ENCODE peak calls at places on chromosome 17, in seven cellular contexts. I is suprapubic skin, M is IMR-90, B is HepG2, O is Peyer's patch, P is transverse colon, K is upper lobe of left lung. F is an unnamed sample.

GRCh38 chr17:80696456-80696855 is 151.8 kb downstream of the RPTOR start:
- DNase-seq in I (no peak), M (no peak), B (no peak), O (no peak), P (no peak), K (peak; percentile 58), F (no peak)

GRCh38 chr17:80705988-80706387 is 161.3 kb downstream of the RPTOR start:
- DNase-seq in I (no peak), M (no peak), B (no peak), O (no peak), P (no peak), K (no peak), F (no peak)

GRCh38 chr17:70181376-70181775 is 12.0 kb downstream of the KCNJ2 start:
- DNase-seq in I (no peak), M (no peak), B (no peak), O (no peak), P (no peak), K (no peak), F (no peak)

GRCh38 chr17:33964344-33964979 is 290.6 kb upstream of the CCL2 start:
- DNase-seq in I (no peak), M (no peak), B (peak; percentile 23), O (peak; percentile 17), P (peak; percentile 25), K (no peak), F (no peak)

GRCh38 chr17:82788206-82789001 is 36.5 kb downstream of the TBCD start:
- DNase-seq in I (no peak), M (no peak), B (no peak), O (no peak), P (no peak), K (peak; percentile 79), F (no peak)

GRCh38 chr17:1745513-1746020 is 2.9 kb downstream of the SERPINF2 start:
- DNase-seq in I (no peak), M (no peak), B (no peak), O (no peak), P (no peak), K (peak; percentile 52), F (no peak)

GRCh38 chr17:18187816-18188761 is 4.5 kb downstream of the ALKBH5 start:
- DNase-seq in I (no peak), M (peak; percentile 23), B (no peak), O (no peak), P (no peak), K (no peak), F (no peak)

GRCh38 chr17:17696871-17697633 is 15.8 kb downstream of the RAI1 start:
- DNase-seq in I (no peak), M (no peak), B (no peak), O (no peak), P (no peak), K (no peak), F (no peak)

GRCh38 chr17:7897773-7898172 is 9.2 kb downstream of the CHD3 start:
- DNase-seq in I (no peak), M (peak; percentile 77), B (peak; percentile 62), O (no peak), P (peak; percentile 27), K (no peak), F (peak; percentile 67)

GRCh38 chr17:57201481-57201880 is 54.8 kb upstream of the MSI2 start:
- DNase-seq in I (no peak), M (no peak), B (no peak), O (no peak), P (no peak), K (no peak), F (no peak)

GRCh38 chr17:44889003-44889402 is 10.2 kb downstream of the EFTUD2 start:
- DNase-seq in I (no peak), M (no peak), B (peak; percentile 50), O (no peak), P (no peak), K (no peak), F (no peak)
- TF ChIP-seq CTCF in I (no peak), M (no peak), B (no peak), O (no peak), P (no peak), K (no peak), F (no peak)

GRCh38 chr17:45410144-45411091 is 22.3 kb downstream of the ARHGAP27 start:
- DNase-seq in I (no peak), M (no peak), B (no peak), O (peak; percentile 83), P (peak; percentile 51), K (peak; percentile 75), F (no peak)
- TF ChIP-seq POLR2A in I (no peak), M (no peak), B (no peak), O (no peak), P (no peak), K (no peak), F (no peak)

GRCh38 chr17:46144246-46144645 is 49.0 kb downstream of the KANSL1 start:
- DNase-seq in I (no peak), M (no peak), B (no peak), O (no peak), P (no peak), K (no peak), F (no peak)
- H3K4me3 ChIP-seq in I (no peak overlapping the region), M (no peak overlapping the region), B (no peak overlapping the region), O (no peak overlapping the region), P (no peak overlapping the region), K (no peak overlapping the region), F (no peak overlapping the region)

DNA sequence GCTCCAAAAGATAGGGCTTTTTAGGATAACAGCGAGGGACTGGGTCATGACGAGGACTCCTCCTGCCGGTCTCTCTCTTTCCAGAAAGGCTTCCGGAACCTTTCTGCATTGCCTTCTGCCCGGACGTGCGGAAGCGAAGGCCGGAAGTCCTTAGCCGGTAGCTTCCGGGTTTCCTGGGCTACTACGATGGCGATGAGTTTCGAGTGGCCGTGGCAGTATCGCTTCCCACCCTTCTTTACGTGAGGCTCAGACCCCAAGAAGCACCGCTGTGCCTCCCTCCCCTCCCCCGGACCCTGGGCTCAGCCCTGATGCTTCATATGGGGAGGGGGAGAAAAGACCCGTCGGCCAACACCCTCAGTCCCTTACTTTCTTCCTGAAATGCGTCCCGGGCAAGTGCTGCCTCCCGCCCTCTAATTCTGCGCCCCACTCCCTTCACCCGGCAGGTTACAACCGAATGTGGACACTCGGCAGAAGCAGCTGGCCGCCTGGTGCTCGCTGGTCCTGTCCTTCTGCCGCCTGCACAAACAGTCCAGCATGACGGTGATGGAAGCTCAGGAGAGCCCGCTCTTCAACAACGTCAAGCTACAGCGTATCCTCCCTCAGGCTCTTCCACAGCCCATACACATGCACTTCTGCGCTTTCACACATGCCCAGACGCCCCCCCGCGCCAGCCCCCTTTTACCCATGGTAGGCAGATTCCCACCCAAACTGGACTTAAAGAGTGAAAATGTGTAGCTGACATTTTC is at the start of gene VPS25:
- DNase-seq in I (peak; percentile 86), M (peak; percentile 87), B (peak; percentile 84), O (peak; percentile 73), P (peak; percentile 84), K (peak; percentile 70), F (peak; percentile 78)
- TF ChIP-seq CTCF in I (no peak), M (peak; percentile 30), B (peak; percentile 61), O (peak; percentile 29), P (no peak), K (no peak), F (no peak)

GRCh38 chr17:8922451-8922850 is 43.1 kb downstream of the PIK3R5 start:
- DNase-seq in I (no peak), M (peak; percentile 75), B (no peak), O (no peak), P (no peak), K (no peak), F (no peak)
- TF ChIP-seq POLR2A in I (no peak), M (no peak), B (no peak), O (no peak), P (no peak), K (no peak), F (no peak)

DNA sequence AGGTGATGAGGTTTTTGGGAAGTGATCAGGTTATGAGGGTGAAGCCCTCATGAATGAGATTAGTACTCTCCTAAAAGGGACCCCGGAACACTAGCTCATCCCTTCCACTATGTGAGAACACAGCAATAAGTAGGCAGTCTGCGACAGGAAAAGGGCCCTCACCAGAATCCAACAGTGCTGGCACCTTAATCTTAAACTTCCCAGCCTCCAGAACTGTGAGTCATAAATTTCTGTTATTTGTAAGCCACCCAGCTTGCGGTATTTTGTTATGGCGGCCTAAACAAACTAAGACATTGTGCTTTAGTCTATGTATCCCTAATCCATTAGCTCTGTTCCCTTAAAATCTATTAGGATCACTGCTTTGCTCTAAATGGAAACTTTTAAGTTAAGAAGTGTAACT is 8.5 kb downstream of the SLFN12 start:
- DNase-seq in I (no peak), M (peak; percentile 36), B (no peak), O (no peak), P (no peak), K (no peak), F (no peak)
- H3K4me3 ChIP-seq in I (no peak overlapping the region), M (no peak overlapping the region), B (no peak overlapping the region), O (no peak overlapping the region), P (no peak overlapping the region), K (no peak overlapping the region), F (no peak overlapping the region)

GRCh38 chr17:47607481-47607880 is 42.2 kb upstream of the KPNB1 start:
- DNase-seq in I (no peak), M (no peak), B (no peak), O (no peak), P (no peak), K (no peak), F (no peak)

GRCh38 chr17:47605006-47605405 is 44.7 kb upstream of the KPNB1 start:
- DNase-seq in I (no peak), M (peak; percentile 31), B (no peak), O (no peak), P (no peak), K (no peak), F (no peak)

GRCh38 chr17:47604268-47604927 is 45.3 kb upstream of the KPNB1 start:
- DNase-seq in I (no peak), M (peak; percentile 85), B (no peak), O (no peak), P (no peak), K (no peak), F (no peak)

DNA sequence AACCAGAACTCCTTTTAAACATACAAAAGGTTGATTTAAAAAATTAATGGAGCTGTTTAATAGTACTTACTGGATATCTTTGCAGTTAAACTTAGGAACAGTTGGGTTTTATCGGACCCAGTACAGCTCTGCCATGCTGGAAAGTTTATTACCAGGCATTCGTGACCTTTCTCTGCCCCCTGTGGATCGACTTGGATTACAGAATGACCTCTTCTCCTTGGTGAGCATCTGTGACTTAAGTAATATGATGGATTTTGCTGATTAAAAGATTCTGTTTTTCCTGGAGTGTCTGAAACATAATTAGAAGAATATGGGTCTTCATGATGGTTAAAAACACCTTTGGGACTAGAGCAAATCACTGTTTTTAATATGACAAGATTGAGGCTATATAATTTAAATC is 45.9 kb upstream of the KPNB1 start:
- DNase-seq in I (no peak), M (no peak), B (no peak), O (no peak), P (no peak), K (no peak), F (no peak)
- TF ChIP-seq CTCF in I (no peak), M (no peak), B (no peak), O (no peak), P (no peak), K (no peak), F (no peak)

GRCh38 chr17:35242805-35243458 is at the start of gene SLFN5:
- DNase-seq in I (peak; percentile 98), M (peak; percentile 90), B (peak; percentile 68), O (peak; percentile 98), P (peak; percentile 96), K (peak; percentile 92), F (peak; percentile 97)
- TF ChIP-seq POLR2A in I (peak; percentile 91), M (peak; percentile 99), B (peak; percentile 64), O (peak; percentile 86), P (peak; percentile 90), K (peak; percentile 65), F (no peak)

GRCh38 chr17:15966879-15967248 is 21.9 kb downstream of the ADORA2B start:
- DNase-seq in I (peak; percentile 50), M (no peak), B (peak; percentile 35), O (no peak), P (peak; percentile 79), K (peak; percentile 29), F (no peak)
- H3K4me3 ChIP-seq in I (peak overlapping the region; percentile 9), M (no peak overlapping the region), B (peak overlapping the region; percentile 75), O (no peak overlapping the region), P (no peak overlapping the region), K (no peak overlapping the region), F (no peak overlapping the region)

F was measured in lower leg skin.